ENCODE peak calls at places on chromosomes 5 and 9, in five cellular contexts. G is pancreas; Q is tibial artery; H is IMR-90; V is CD8-positive, alpha-beta T cell. T is an unnamed sample. For H3K27me3 and H3K9me3, the result is how much of the 10 kb centered on the place peaks cover.

GRCh38 chr9:72048850-72049249 is 11.6 kb downstream of the C9orf57 start:
- DNase-seq in H (peak), V (no peak), Q (no peak), G (no peak), T (no peak)

GRCh38 chr9:135152608-135153337 is 65.3 kb downstream of the OLFM1 start:
- DNase-seq in Q (no peak), H (no peak), G (peak), V (no peak), T (no peak)

GRCh38 chr5:10513501-10514442 is 50.1 kb upstream of the ANKRD33B start:
- DNase-seq in G (no peak), H (peak), Q (no peak), V (no peak), T (peak)

GRCh38 chr9:76756273-76756650 is 8.0 kb upstream of the PCA3 start:
- DNase-seq in V (no peak), Q (peak), H (peak), G (no peak), T (no peak)

GRCh38 chr5:116452774-116453368 is 121.8 kb downstream of the SEMA6A start:
- DNase-seq in H (no peak), Q (no peak), V (no peak), G (no peak), T (no peak)

GRCh38 chr5:95759634-95760033 is 28.5 kb downstream of the RHOBTB3 start:
- DNase-seq in Q (no peak), V (no peak), G (no peak), H (peak), T (no peak)

GRCh38 chr5:1312206-1312605 is 17.3 kb upstream of the TERT start:
- DNase-seq in G (peak), H (no peak), V (peak), Q (no peak), T (no peak)

GRCh38 chr5:147101654-147102053 is 133.2 kb upstream of the STK32A start:
- DNase-seq in V (no peak), Q (no peak), H (no peak), G (no peak), T (peak)

GRCh38 chr5:65912311-65912710 is 14.1 kb upstream of the ERBIN start:
- DNase-seq in Q (no peak), G (no peak), V (no peak), H (no peak), T (no peak)

GRCh38 chr9:135570456-135570855 is 8.9 kb downstream of the PAEP start:
- DNase-seq in G (no peak), Q (no peak), H (no peak), V (no peak), T (no peak)

GRCh38 chr5:93735378-93735777 is 6.0 kb downstream of the POU5F2 start:
- DNase-seq in H (peak), Q (no peak), G (no peak), V (no peak), T (no peak)

GRCh38 chr5:77867914-77868313 is 91.8 kb upstream of the TBCA start:
- DNase-seq in V (no peak), Q (no peak), G (no peak), H (no peak), T (no peak)

GRCh38 chr9:125988479-125989050 is 241.4 kb downstream of the PBX3 start:
- DNase-seq in H (no peak), V (no peak), G (no peak), Q (no peak), T (no peak)

GRCh38 chr9:137178939-137179630 is 7.2 kb upstream of the TMEM210 start:
- DNase-seq in Q (no peak), V (no peak), G (no peak), H (no peak), T (no peak)

GRCh38 chr9:3912817-3913216 is 387.0 kb upstream of the RFX3 start:
- DNase-seq in V (no peak), G (no peak), Q (no peak), H (peak), T (no peak)

GRCh38 chr5:150333400-150333799 is 24.1 kb upstream of the TCOF1 start:
- DNase-seq in G (no peak), Q (no peak), V (no peak), H (no peak), T (no peak)

GRCh38 chr5:14160116-14160515 is 17.0 kb downstream of the TRIO start:
- DNase-seq in G (no peak), H (no peak), V (no peak), Q (no peak), T (no peak)

GRCh38 chr9:36744678-36745077 is 172.0 kb downstream of the MELK start:
- DNase-seq in H (no peak), Q (no peak), G (no peak), V (no peak), T (no peak)

GRCh38 chr5:66744040-66744439 is 147.8 kb downstream of the MAST4 start:
- DNase-seq in H (peak), Q (peak), V (no peak), G (no peak), T (no peak)

GRCh38 chr5:159700016-159700415 is 216.3 kb upstream of the ADRA1B start:
- DNase-seq in Q (no peak), H (no peak), G (no peak), V (no peak), T (no peak)

GRCh38 chr5:59104400-59105117 is 521.7 kb downstream of the RAB3C start:
- DNase-seq in G (no peak), H (no peak), Q (no peak), V (no peak), T (no peak)

GRCh38 chr9:123311250-123311753 is 42.9 kb upstream of the STRBP start:
- DNase-seq in G (no peak), H (no peak), Q (no peak), V (no peak), T (no peak)

GRCh38 chr9:83544002-83544698 is 5.9 kb upstream of the FRMD3 start:
- DNase-seq in G (peak), H (peak), V (no peak), Q (no peak), T (peak)

DNA sequence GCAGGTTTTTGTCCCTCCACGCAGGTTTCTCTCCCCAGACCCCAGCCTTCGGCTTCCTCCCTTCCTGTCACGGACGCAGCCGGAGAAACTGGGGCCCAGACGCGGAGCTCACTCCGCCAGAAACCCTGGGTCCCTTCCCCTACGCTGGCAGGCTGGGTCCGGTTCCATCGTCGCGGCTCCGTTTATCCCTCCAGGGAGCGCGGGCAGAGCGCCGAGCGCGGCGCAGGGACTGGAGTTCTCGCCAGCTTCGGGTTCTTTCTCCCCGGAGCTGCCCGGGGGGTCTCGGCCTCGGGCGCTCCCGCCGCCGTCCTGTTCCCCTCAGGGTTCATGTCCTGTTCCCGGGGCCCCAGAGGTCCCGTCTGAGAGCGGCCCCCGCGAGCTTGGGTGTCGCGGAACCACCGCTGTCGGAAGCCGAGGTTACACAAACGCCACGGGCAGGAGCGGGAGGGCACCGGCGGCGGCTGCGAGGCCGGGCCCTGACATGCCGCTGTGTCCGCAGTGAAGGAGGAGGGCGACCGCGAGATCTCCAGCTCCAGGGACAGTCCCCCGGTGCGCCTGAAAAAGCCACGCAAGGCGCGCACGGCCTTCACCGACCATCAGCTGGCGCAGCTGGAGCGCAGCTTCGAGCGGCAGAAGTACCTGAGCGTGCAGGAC is 4.6 kb downstream of the BARHL1 start:
- DNase-seq in G (no peak), H (no peak), V (no peak), Q (no peak), T (no peak)
- H3K4me3 ChIP-seq in G (no peak), H (no peak), V (no peak), Q (no peak), T (no peak)

GRCh38 chr5:145158654-145159199 is 676.4 kb downstream of the PRELID2 start:
- DNase-seq in Q (no peak), H (no peak), G (no peak), V (no peak), T (no peak)
- H3K27me3 ChIP-seq in Q (under half), H (under half), G (under half), V (under half), T (under half)

DNA sequence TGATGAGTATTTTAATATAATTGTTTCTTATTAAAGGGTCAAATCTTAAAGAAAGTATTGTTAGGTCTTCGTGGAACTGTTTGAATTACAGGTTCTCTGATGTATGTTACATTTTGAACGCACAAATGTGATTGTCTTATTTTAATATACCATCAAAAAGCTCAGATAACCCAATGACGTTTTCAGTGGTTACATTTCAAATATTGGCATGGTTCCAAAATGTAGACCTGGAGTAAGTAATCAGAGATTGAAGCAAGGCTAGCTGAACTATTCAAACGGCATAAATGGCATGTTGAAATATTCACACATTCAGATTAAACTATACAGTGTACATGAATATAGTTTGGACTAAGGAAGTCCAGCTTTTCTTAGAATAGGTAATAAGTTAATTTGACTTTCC is 281.7 kb upstream of the EFNA5 start:
- DNase-seq in H (no peak), Q (no peak), G (no peak), V (no peak), T (no peak)
- H3K9me3 ChIP-seq in H (under half), Q (under half), G (under half), V (under half), T (under half)

GRCh38 chr9:127221695-127222094 is 42.9 kb upstream of the GARNL3 start:
- DNase-seq in G (no peak), H (no peak), V (no peak), Q (no peak), T (no peak)

GRCh38 chr9:127223810-127224177 is 40.8 kb upstream of the GARNL3 start:
- DNase-seq in G (no peak), H (no peak), Q (peak), V (no peak), T (no peak)

GRCh38 chr9:127224178-127224882 is 40.2 kb upstream of the GARNL3 start:
- DNase-seq in G (peak), Q (peak), V (peak), H (peak), T (peak)

GRCh38 chr9:127222388-127223095 is 42.0 kb upstream of the GARNL3 start:
- DNase-seq in H (no peak), Q (no peak), V (no peak), G (no peak), T (no peak)

DNA sequence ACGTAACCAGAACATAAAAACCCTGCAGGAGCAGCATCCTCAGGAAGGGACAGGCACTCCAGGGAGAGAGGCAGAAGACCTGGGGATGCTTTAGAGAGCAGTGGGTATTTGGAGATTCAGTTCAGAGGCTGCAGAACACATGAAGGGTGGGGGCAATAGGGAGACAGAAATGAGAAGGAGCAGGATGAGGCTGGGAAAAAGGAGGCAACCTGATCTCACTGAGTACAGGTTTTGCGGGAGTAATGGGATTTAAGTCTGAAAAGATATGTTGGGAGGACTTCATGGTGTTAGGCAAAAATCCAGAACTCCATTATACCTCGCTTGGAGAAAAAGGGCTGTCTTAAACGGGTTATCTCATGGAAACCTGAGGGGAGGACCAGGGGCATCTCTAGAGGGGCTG is 41.3 kb upstream of the GARNL3 start:
- DNase-seq in V (no peak), H (no peak), Q (no peak), G (no peak), T (no peak)
- H3K4me3 ChIP-seq in V (no peak), H (no peak), Q (no peak), G (no peak), T (no peak)

GRCh38 chr9:132513416-132513815 is 69.0 kb upstream of the BARHL1 start:
- DNase-seq in Q (no peak), G (no peak), V (no peak), H (no peak), T (no peak)

GRCh38 chr9:132514821-132515220 is 67.6 kb upstream of the BARHL1 start:
- DNase-seq in H (no peak), V (no peak), Q (no peak), G (no peak), T (no peak)

GRCh38 chr9:132516911-132517310 is 65.5 kb upstream of the BARHL1 start:
- DNase-seq in V (no peak), G (no peak), Q (no peak), H (no peak), T (no peak)

GRCh38 chr9:132516301-132516700 is 66.1 kb upstream of the BARHL1 start:
- DNase-seq in V (no peak), H (no peak), G (no peak), Q (no peak), T (no peak)

GRCh38 chr9:132514011-132514744 is 68.2 kb upstream of the BARHL1 start:
- DNase-seq in V (no peak), Q (no peak), G (no peak), H (no peak), T (no peak)
- H3K27me3 ChIP-seq in V (under half), Q (under half), G (under half), H (half or more), T (under half)

GRCh38 chr5:136981936-136982335 is 517.2 kb downstream of the SPOCK1 start:
- DNase-seq in V (no peak), Q (no peak), H (no peak), G (no peak), T (no peak)
- H3K9me3 ChIP-seq in V (under half), Q (under half), H (under half), G (under half), T (under half)

DNA sequence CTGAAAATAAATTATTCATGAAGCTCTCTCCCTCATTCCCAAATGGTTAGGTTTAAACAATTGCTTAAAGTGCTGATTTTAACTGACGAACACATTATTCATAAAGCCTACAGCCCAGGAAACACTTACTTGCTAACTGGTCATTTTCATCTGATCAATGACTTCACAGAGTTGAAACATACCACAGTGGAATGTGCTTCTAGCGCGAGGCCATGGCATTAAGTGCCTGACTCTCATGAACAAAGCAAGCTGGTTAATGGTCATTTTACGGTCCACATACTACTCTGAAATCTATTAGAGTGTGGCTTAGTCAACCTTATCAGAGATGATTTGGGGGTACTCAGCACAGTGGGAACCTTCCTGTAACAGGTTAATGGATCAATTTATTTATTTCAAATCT is 114.6 kb downstream of the MED27 start:
- DNase-seq in H (no peak), Q (no peak), V (no peak), G (no peak), T (no peak)
- H3K4me3 ChIP-seq in H (no peak), Q (no peak), V (no peak), G (no peak), T (no peak)